ENCODE peak calls at places on chromosomes 2 and 18, in seven cellular contexts. W is right cardiac atrium, B is body of pancreas, H is endothelial cell of umbilical vein, P is A549, K is aorta, L is OCI-LY7. M is an unnamed sample.

GRCh38 chr18:35634376-35634775 is 52.8 kb downstream of the GALNT1 start:
- DNase-seq in W (no peak), L (no peak), P (no peak), B (no peak), H (peak; percentile 42), K (no peak), M (no peak)

GRCh38 chr2:220320326-220320725 is 692.9 kb downstream of the SLC4A3 start:
- DNase-seq in L (no peak), P (no peak), K (no peak), H (no peak), W (no peak), B (no peak), M (no peak)

GRCh38 chr2:20235655-20236302 is 10.8 kb upstream of the SDC1 start:
- DNase-seq in B (no peak), K (no peak), H (no peak), W (no peak), L (no peak), P (no peak), M (no peak)

GRCh38 chr2:43818761-43819160 is 19.9 kb downstream of the ABCG5 start:
- DNase-seq in W (peak; percentile 56), L (no peak), P (no peak), B (peak; percentile 53), K (peak; percentile 77), H (peak; percentile 77), M (peak; percentile 79)

GRCh38 chr18:79516441-79516931 is 120.8 kb downstream of the NFATC1 start:
- DNase-seq in P (no peak), K (no peak), L (no peak), W (no peak), B (no peak), H (no peak), M (no peak)

GRCh38 chr2:23944527-23944926 is 4.3 kb downstream of the UBXN2A start:
- DNase-seq in W (peak; percentile 23), K (no peak), L (no peak), B (peak; percentile 25), P (no peak), H (no peak), M (no peak)

GRCh38 chr2:182668671-182669070 is 47.4 kb upstream of the DNAJC10 start:
- DNase-seq in W (no peak), K (no peak), B (peak; percentile 74), L (no peak), P (no peak), H (peak; percentile 86), M (no peak)

GRCh38 chr2:27647289-27647688 is 16.1 kb downstream of the SUPT7L start:
- DNase-seq in P (no peak), H (no peak), B (no peak), W (no peak), L (no peak), K (no peak), M (no peak)

GRCh38 chr2:15302154-15302553 is 259.0 kb downstream of the NBAS start:
- DNase-seq in B (no peak), P (no peak), W (no peak), L (no peak), H (no peak), K (no peak), M (peak; percentile 48)

GRCh38 chr2:241517297-241517696 is 8.9 kb upstream of the STK25 start:
- DNase-seq in W (no peak), B (no peak), K (no peak), H (no peak), L (no peak), P (no peak), M (no peak)

GRCh38 chr2:137939026-137939425 is 25.2 kb upstream of the HNMT start:
- DNase-seq in P (no peak), H (no peak), W (no peak), K (no peak), B (no peak), L (no peak), M (no peak)

GRCh38 chr2:121527009-121527682 is 3.5 kb upstream of the RNU4ATAC start:
- DNase-seq in H (no peak), W (no peak), P (no peak), L (no peak), K (no peak), B (no peak), M (no peak)

GRCh38 chr2:49288113-49288710 is 133.9 kb upstream of the FSHR start:
- DNase-seq in W (no peak), P (no peak), K (no peak), H (no peak), B (no peak), L (no peak), M (peak; percentile 70)

GRCh38 chr2:13114391-13114790 is 397.7 kb downstream of the TRIB2 start:
- DNase-seq in W (peak; percentile 26), B (peak; percentile 68), L (no peak), K (no peak), P (no peak), H (no peak), M (no peak)

GRCh38 chr2:42064417-42064942 is 16.7 kb downstream of the PKDCC start:
- DNase-seq in H (no peak), L (no peak), W (no peak), P (no peak), K (no peak), B (no peak), M (peak; percentile 81)

GRCh38 chr18:49561127-49561376 is 805 bp upstream of the LIPG start:
- DNase-seq in P (no peak), W (no peak), K (no peak), H (peak; percentile 46), L (no peak), B (no peak), M (no peak)

GRCh38 chr2:194346189-194346588 is 1310.8 kb upstream of the SLC39A10 start:
- DNase-seq in W (no peak), H (no peak), B (no peak), K (no peak), P (no peak), L (no peak), M (no peak)

GRCh38 chr2:207163053-207163814 is 2.5 kb downstream of the KLF7 start:
- DNase-seq in W (no peak), L (no peak), P (peak; percentile 51), H (peak; percentile 97), K (peak; percentile 66), B (peak; percentile 65), M (no peak)

GRCh38 chr2:174635747-174636399 is 38.3 kb upstream of the WIPF1 start:
- DNase-seq in B (no peak), H (no peak), W (no peak), K (no peak), P (no peak), L (no peak), M (no peak)

GRCh38 chr2:36556847-36557246 is 41.1 kb downstream of the FEZ2 start:
- DNase-seq in H (no peak), K (no peak), W (no peak), P (no peak), B (no peak), L (no peak), M (no peak)

GRCh38 chr2:152387046-152387445 is 52.1 kb downstream of the FMNL2 start:
- DNase-seq in K (no peak), L (no peak), P (no peak), B (no peak), W (no peak), H (no peak), M (no peak)

GRCh38 chr2:152383702-152384101 is 48.7 kb downstream of the FMNL2 start:
- DNase-seq in K (no peak), H (no peak), P (no peak), W (no peak), L (no peak), B (no peak), M (no peak)

GRCh38 chr2:152384992-152385391 is 50.0 kb downstream of the FMNL2 start:
- DNase-seq in W (no peak), H (no peak), P (no peak), L (no peak), B (no peak), K (no peak), M (no peak)

GRCh38 chr2:152386266-152386665 is 51.3 kb downstream of the FMNL2 start:
- DNase-seq in B (no peak), L (no peak), K (no peak), P (no peak), H (no peak), W (no peak), M (no peak)

GRCh38 chr2:152385718-152386117 is 50.7 kb downstream of the FMNL2 start:
- DNase-seq in H (no peak), K (no peak), W (no peak), P (no peak), L (no peak), B (no peak), M (no peak)
- H3K4me3 ChIP-seq in H (no peak overlapping the region), K (no peak overlapping the region), W (no peak overlapping the region), P (no peak overlapping the region), L (no peak overlapping the region), B (no peak overlapping the region), M (no peak overlapping the region)

DNA sequence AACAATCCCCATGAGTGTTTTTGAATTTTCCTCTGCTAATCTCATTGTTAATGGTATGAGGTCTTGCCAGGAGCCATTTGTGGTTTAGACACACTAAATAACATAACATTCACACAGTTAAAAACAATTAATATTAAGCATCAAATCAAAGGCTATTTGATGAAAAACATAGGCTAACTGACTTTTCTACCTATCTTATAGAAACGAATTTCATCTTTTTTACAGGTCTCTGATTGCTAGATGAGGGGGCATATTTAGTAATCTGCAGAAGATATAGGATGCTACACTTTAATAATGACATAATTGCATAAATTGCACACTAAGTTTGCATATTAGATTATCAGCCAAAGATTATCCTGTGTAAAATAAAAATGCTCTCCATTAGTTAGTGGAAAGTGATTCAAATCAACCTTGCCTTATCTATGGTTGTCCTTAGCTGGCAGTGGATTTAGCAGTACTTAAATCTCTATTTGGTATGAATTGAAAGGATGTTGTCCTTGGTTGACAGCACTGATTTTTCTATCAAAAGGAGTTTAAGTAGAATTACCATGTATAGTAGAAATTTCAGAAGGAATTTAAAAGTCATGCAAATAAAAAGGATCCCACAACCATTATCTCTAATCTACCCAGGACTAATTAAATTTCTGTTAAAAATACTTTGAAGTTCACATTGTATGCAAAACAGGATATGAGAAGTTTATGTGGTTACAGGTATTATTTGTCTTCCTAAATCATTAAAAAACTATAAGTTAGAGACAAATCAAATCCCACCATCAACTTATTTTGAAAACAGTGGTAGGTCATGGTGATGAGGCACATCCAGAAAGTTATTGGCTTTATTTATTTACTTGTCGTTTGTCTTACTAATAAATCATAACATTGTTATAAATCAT is 50.6 kb upstream of the SPAG16 start:
- DNase-seq in P (no peak), B (no peak), W (no peak), K (no peak), L (peak; percentile 33), H (no peak), M (no peak)
- H3K4me1 ChIP-seq in P (peaks cover 17% of the 10 kb centered on the region), B (peaks cover 4% of the 10 kb centered on the region), W (no peaks in the 10 kb centered on the region), K (peaks cover 3% of the 10 kb centered on the region), L (peaks cover 97% of the 10 kb centered on the region), H (peaks cover 2% of the 10 kb centered on the region), M (no peaks in the 10 kb centered on the region)

DNA sequence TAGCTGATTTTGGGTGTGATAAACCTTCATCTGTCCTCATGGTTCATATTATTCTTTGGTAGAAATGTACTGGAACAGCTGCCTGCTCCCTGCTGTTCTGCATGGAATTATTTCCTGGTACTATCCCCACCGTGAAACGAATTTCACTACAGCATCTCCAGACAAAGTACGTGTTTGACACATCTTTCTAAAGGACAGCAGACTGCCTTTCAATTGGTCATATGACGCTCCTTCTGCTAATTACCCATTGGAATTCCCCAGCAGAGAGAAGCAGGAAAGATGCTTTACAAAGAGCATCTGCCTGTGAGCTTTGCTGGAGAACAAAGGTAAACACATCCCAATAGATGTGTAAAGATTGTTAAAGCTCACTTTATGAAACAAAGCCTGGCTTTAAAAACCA is 4.4 kb upstream of the RFX8 start:
- DNase-seq in P (no peak), K (no peak), B (no peak), W (no peak), L (no peak), H (no peak), M (no peak)
- H3K4me3 ChIP-seq in P (no peak overlapping the region), K (no peak overlapping the region), B (no peak overlapping the region), W (no peak overlapping the region), L (no peak overlapping the region), H (no peak overlapping the region), M (no peak overlapping the region)

GRCh38 chr2:37589298-37589697 is 82.1 kb downstream of the CDC42EP3 start:
- DNase-seq in W (no peak), K (no peak), P (no peak), L (no peak), H (no peak), B (no peak), M (no peak)
- H3K4me1 ChIP-seq in W (peaks cover 9% of the 10 kb centered on the region), K (peaks cover 6% of the 10 kb centered on the region), P (peaks cover 71% of the 10 kb centered on the region), L (no peaks in the 10 kb centered on the region), H (peaks cover 68% of the 10 kb centered on the region), B (peaks cover 52% of the 10 kb centered on the region), M (no peaks in the 10 kb centered on the region)

M was measured in cardiac muscle cell.